ENCODE peak calls at places on chromosomes 4 and X, in seven cellular contexts. C is GM12891, M is HepG2, Y is GM12878, D is K562, T is GM12892, O is H1. W is an unnamed sample.

GRCh38 chrX:48531359-48531954 is 8.1 kb upstream of the TBC1D25 start:
- DNase-seq in Y (no peak), O (no peak), C (no peak), T (no peak), M (no peak), D (peak), W (no peak)

GRCh38 chr4:61527886-61528285 is 327.8 kb downstream of the ADGRL3 start:
- DNase-seq in C (no peak), T (no peak), M (no peak), D (no peak), O (no peak), Y (no peak), W (no peak)

GRCh38 chr4:3213661-3214250 is 35.2 kb upstream of the MSANTD1 start:
- DNase-seq in O (no peak), M (no peak), Y (no peak), D (no peak), C (no peak), T (no peak), W (no peak)

GRCh38 chr4:6886886-6887285 is 22.7 kb upstream of the TBC1D14 start:
- DNase-seq in M (no peak), Y (no peak), T (no peak), C (no peak), D (no peak), O (no peak), W (no peak)

GRCh38 chr4:139242511-139243051 is 37.4 kb downstream of the MGARP start:
- DNase-seq in M (no peak), Y (no peak), C (no peak), T (no peak), O (no peak), D (no peak), W (no peak)

GRCh38 chrX:41561045-41561444 is 113.9 kb downstream of the NYX start:
- DNase-seq in T (peak), C (peak), Y (peak), D (peak), M (no peak), O (no peak), W (no peak)

GRCh38 chr4:101346562-101347266 is 612 bp downstream of the PPP3CA start:
- DNase-seq in O (no peak), M (peak), T (peak), Y (no peak), D (peak), C (peak), W (no peak)

GRCh38 chrX:102720237-102721168 is at the start of gene GPRASP3:
- DNase-seq in C (peak), O (no peak), Y (no peak), T (peak), M (no peak), D (peak), W (peak)

GRCh38 chr4:152100378-152101201 is 339.8 kb upstream of the GATB start:
- DNase-seq in M (no peak), C (peak), O (no peak), Y (no peak), T (peak), D (no peak), W (no peak)

GRCh38 chr4:69321153-69321729 is 41.0 kb downstream of the UGT2B28 start:
- DNase-seq in D (no peak), O (no peak), Y (no peak), T (no peak), M (no peak), C (no peak), W (no peak)

GRCh38 chr4:25977397-25978170 is 63.6 kb downstream of the SMIM20 start:
- DNase-seq in D (no peak), O (no peak), M (no peak), Y (no peak), T (no peak), C (no peak), W (peak)

GRCh38 chrX:105822138-105823091 is at the start of gene NRK:
- DNase-seq in T (no peak), C (no peak), M (no peak), O (no peak), Y (no peak), D (no peak), W (peak)

GRCh38 chr4:123826896-123827295 is 430.3 kb downstream of the SPRY1 start:
- DNase-seq in O (no peak), M (no peak), C (no peak), T (no peak), D (no peak), Y (no peak), W (no peak)

GRCh38 chr4:36392049-36392448 is 110.6 kb downstream of the DTHD1 start:
- DNase-seq in M (no peak), C (no peak), Y (no peak), T (no peak), D (no peak), O (no peak), W (no peak)

DNA sequence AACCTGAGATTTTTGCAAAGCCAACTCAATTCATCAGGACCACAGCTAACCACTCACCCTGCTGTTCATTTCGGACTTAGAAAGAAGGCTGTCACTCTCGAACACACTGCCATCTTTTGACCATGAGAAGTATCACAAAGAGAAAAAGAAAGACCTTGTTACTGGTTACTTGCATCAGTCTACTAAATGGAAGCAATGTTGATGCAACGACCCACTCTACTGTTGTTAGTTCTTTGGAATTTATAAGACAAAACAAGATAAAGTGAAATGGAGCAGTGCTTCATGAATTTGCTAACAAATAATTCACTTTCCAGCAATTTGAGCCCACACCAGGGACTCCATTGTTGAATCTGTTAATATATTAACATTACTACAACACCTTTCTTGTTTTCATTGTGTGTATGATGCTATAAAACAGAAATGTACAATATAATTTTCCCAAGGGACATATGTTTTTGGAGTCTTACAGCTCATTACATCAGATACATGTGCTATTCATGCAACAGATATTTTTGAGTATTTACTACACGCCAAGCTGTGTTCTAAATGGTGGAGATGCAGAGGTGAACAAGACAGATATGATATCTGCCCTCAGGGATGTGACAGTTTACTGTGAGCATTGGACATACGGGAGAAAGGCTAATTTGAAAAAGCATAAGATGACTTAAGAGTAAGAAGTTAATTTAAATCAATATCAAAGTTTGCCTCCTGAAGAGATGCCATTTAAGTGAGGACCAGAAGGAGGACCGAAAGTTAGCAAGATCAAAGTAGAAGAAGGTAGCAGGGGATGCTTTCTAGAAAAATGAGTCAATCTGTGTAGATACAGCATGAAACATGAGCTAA is 87.2 kb downstream of the AREG start:
- DNase-seq in D (peak), M (peak), C (no peak), Y (peak), T (no peak), O (peak), W (peak)
- TF ChIP-seq TAF1 in D (no peak), M (no peak), C (no peak), Y (no peak), T (no peak), O (no peak), W (no peak)

DNA sequence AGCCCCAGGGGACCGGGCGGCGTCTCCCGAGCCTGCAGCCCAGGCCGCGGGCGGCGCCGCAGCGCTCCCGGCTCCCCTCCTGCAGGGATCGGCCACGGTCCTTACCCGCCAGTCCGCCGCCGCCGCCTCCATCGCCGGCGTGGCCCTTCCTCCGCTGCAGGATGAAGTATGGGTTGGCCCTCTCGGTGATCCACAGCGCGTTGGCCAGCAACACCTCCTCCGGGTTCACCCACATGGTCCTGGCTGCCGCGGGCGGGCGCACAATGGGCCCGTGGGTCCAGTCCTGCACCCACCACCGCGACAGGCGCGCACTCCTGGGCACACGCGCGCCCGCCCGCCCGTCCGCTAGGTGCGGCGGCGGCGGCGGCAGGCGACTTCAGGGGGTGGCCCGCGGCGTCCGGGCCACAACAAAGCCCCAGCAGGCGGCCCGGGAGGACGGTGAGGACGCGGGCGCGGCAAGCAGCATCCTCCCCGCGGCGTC is 334 bp downstream of the TBC1D9 start:
- DNase-seq in T (peak), O (no peak), Y (no peak), D (no peak), C (peak), M (no peak), W (peak)
- TF ChIP-seq TAF1 in T (no peak), O (no peak), Y (no peak), D (no peak), C (no peak), M (no peak), W (no peak)

DNA sequence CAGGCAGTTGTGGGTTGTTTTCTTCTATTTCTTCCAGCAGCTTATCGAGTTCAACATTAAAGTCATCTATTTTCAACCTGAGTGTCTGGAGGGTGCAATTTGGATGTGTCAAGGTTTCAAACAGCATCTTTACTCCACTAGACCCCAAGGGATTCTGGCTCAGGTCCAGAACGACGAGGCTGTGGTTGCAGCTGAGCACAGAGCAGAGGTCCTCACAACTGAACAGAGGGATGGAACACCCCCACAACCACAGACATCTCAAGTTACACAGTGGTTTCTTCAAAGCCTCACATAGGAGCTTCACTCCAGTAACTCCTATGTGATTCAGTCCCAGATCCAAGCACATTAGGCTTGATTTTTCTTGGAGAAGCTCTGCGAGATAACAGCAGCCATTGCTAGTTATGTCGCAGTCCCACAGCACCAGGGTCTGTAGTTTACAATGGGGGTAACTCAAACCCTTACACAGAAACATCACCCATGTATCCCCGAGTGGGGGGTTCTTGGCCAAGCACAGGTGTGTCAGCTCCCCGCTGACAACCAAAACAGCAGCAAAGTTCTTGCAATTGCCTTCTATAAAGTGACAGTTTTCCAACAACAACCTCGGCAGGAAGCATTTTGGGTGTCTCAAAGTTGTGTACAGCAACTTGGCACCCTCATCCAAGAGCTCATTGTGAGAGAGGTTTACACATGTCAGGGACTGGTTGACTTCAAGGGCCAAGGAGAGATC is 2.8 kb downstream of the NLRP2B start:
- DNase-seq in C (no peak), O (no peak), T (no peak), M (no peak), Y (no peak), D (no peak), W (no peak)
- TF ChIP-seq TAF1 in C (no peak), O (no peak), T (no peak), M (no peak), Y (no peak), D (no peak), W (no peak)

GRCh38 chr4:177453116-177453515 is 10.9 kb upstream of the AGA start:
- DNase-seq in Y (no peak), T (no peak), O (no peak), D (no peak), M (no peak), C (no peak), W (no peak)
- TF ChIP-seq TAF1 in Y (no peak), T (no peak), O (no peak), D (no peak), M (no peak), C (no peak), W (no peak)

W was measured in SK-N-SH.